ENCODE peak calls at places on chromosomes 16 and 17, in nine cellular contexts. O is Caco-2; N is GM20000; F is SHP77 treated with DMSO at 0.1 percent for 48 hours; M is effector CD4-positive, alpha-beta T cell; X is AG10803; R is NCI-H2029; C is stimulated activated naive CD8-positive, alpha-beta T cell treated with anti-CD3 and anti-CD28 coated beads, Interleukin-15, Interleukin-2, amounts not matched to agents 100 U/mL and 50 U/mL, for 24 hours; V is GM13976. E is an unnamed sample.

GRCh38 chr16:22008215-22009142 is 568 bp downstream of the MOSMO start:
- DNase-seq in C (peak; percentile 50), R (no peak), X (no peak), F (no peak), V (no peak), M (no peak), O (no peak), N (no peak), E (no peak)

GRCh38 chr17:77345260-77345910 is 204.6 kb downstream of the SEC14L1 start:
- DNase-seq in F (no peak), N (no peak), V (peak; percentile 3), O (no peak), C (peak; percentile 1), X (no peak), R (no peak), M (no peak), E (no peak)

GRCh38 chr16:80023865-80024264 is 423.3 kb upstream of the MAF start:
- DNase-seq in M (no peak), N (no peak), R (no peak), V (no peak), X (peak; percentile 12), C (no peak), O (no peak), F (no peak), E (no peak)

GRCh38 chr17:954431-955164 is 25.0 kb downstream of the NXN start:
- DNase-seq in C (no peak), X (peak; percentile 66), M (no peak), F (no peak), N (no peak), O (peak; percentile 80), V (no peak), R (no peak), E (no peak)

GRCh38 chr16:67910162-67910561 is 17.1 kb downstream of the PSKH1 start:
- DNase-seq in X (peak; percentile 84), R (no peak), V (no peak), C (peak; percentile 42), N (no peak), O (no peak), M (no peak), F (no peak), E (no peak)

GRCh38 chr17:80751460-80752368 is 207.1 kb downstream of the RPTOR start:
- DNase-seq in F (no peak), R (no peak), X (peak; percentile 96), O (no peak), V (no peak), N (no peak), C (no peak), M (no peak), E (no peak)

GRCh38 chr16:79864781-79865391 is 264.3 kb upstream of the MAF start:
- DNase-seq in N (no peak), R (no peak), X (no peak), C (no peak), M (no peak), F (no peak), O (no peak), V (no peak), E (no peak)

GRCh38 chr17:39704821-39705551 is 5.1 kb downstream of the ERBB2 start:
- DNase-seq in O (no peak), C (no peak), X (peak; percentile 49), N (no peak), V (no peak), F (no peak), R (no peak), M (no peak), E (no peak)

GRCh38 chr16:24051125-24051524 is 205.0 kb upstream of the CACNG3 start:
- DNase-seq in V (no peak), F (no peak), N (no peak), C (no peak), X (no peak), M (no peak), R (no peak), O (no peak), E (no peak)

GRCh38 chr16:31265329-31266245 is 5.8 kb downstream of the ITGAM start:
- DNase-seq in M (peak; percentile 42), F (no peak), N (peak; percentile 83), X (no peak), V (peak; percentile 89), C (peak; percentile 85), R (no peak), O (no peak), E (peak; percentile 31)

E was measured in T-helper 17 cell.